ENCODE peak calls at places on chromosomes 5 and 9, in seven cellular contexts. One of them, this sample, is unnamed.

GRCh38 chr9:74726581-74726980 is 161.1 kb downstream of the TRPM6 start:
- DNase-seq in NCI-H82: no peak
- DNase-seq in uterus: no peak
- DNase-seq in GM13977: no peak
- DNase-seq in central memory CD4-positive, alpha-beta T cell: no peak
- DNase-seq in NT2/D1: no peak
- DNase-seq in posterior cingulate gyrus: no peak
- DNase-seq in this sample: no peak

GRCh38 chr9:70525553-70525952 is 111.1 kb upstream of the KLF9 start:
- DNase-seq in posterior cingulate gyrus: no peak
- DNase-seq in GM13977: no peak
- DNase-seq in NCI-H82: no peak
- DNase-seq in NT2/D1: no peak
- DNase-seq in central memory CD4-positive, alpha-beta T cell: no peak
- DNase-seq in uterus: no peak
- DNase-seq in this sample: no peak

GRCh38 chr9:135779571-135779970 is 77.6 kb downstream of the KCNT1 start:
- DNase-seq in central memory CD4-positive, alpha-beta T cell: no peak
- DNase-seq in GM13977: no peak
- DNase-seq in posterior cingulate gyrus: no peak
- DNase-seq in uterus: no peak
- DNase-seq in NT2/D1: no peak
- DNase-seq in NCI-H82: no peak
- DNase-seq in this sample: no peak

GRCh38 chr9:86369810-86370209 is 15.6 kb upstream of the TUT7 start:
- DNase-seq in posterior cingulate gyrus: no peak
- DNase-seq in GM13977: no peak
- DNase-seq in NCI-H82: no peak
- DNase-seq in NT2/D1: no peak
- DNase-seq in uterus: no peak
- DNase-seq in central memory CD4-positive, alpha-beta T cell: no peak
- DNase-seq in this sample: no peak

GRCh38 chr5:133753856-133754255 is 141.5 kb upstream of the FSTL4 start:
- DNase-seq in NCI-H82: no peak
- DNase-seq in uterus: no peak
- DNase-seq in NT2/D1: no peak
- DNase-seq in posterior cingulate gyrus: no peak
- DNase-seq in GM13977: no peak
- DNase-seq in central memory CD4-positive, alpha-beta T cell: no peak
- DNase-seq in this sample: no peak

GRCh38 chr5:68086857-68087256 is 128.7 kb upstream of the PIK3R1 start:
- DNase-seq in central memory CD4-positive, alpha-beta T cell: no peak
- DNase-seq in NCI-H82: no peak
- DNase-seq in uterus: peak
- DNase-seq in posterior cingulate gyrus: peak
- DNase-seq in GM13977: no peak
- DNase-seq in NT2/D1: no peak
- DNase-seq in this sample: no peak

GRCh38 chr9:101849102-101849707 is 110.8 kb upstream of the GRIN3A start:
- DNase-seq in central memory CD4-positive, alpha-beta T cell: no peak
- DNase-seq in NT2/D1: no peak
- DNase-seq in posterior cingulate gyrus: no peak
- DNase-seq in uterus: no peak
- DNase-seq in GM13977: no peak
- DNase-seq in NCI-H82: no peak
- DNase-seq in this sample: no peak

GRCh38 chr9:98251554-98251953 is 3.9 kb downstream of the TBC1D2 start:
- DNase-seq in posterior cingulate gyrus: no peak
- DNase-seq in NCI-H82: no peak
- DNase-seq in uterus: no peak
- DNase-seq in NT2/D1: no peak
- DNase-seq in central memory CD4-positive, alpha-beta T cell: no peak
- DNase-seq in GM13977: no peak
- DNase-seq in this sample: no peak

GRCh38 chr5:21613971-21614488 is 1239.1 kb downstream of the CDH12 start:
- DNase-seq in GM13977: no peak
- DNase-seq in central memory CD4-positive, alpha-beta T cell: no peak
- DNase-seq in posterior cingulate gyrus: no peak
- DNase-seq in NT2/D1: peak
- DNase-seq in NCI-H82: no peak
- DNase-seq in uterus: no peak
- DNase-seq in this sample: no peak

GRCh38 chr5:54301215-54301614 is 9.2 kb downstream of the ARL15 start:
- DNase-seq in central memory CD4-positive, alpha-beta T cell: no peak
- DNase-seq in GM13977: no peak
- DNase-seq in uterus: no peak
- DNase-seq in NCI-H82: no peak
- DNase-seq in NT2/D1: no peak
- DNase-seq in posterior cingulate gyrus: no peak
- DNase-seq in this sample: no peak

GRCh38 chr9:36969216-36969771 is 64.8 kb downstream of the PAX5 start:
- DNase-seq in posterior cingulate gyrus: no peak
- DNase-seq in uterus: no peak
- DNase-seq in central memory CD4-positive, alpha-beta T cell: no peak
- DNase-seq in NT2/D1: no peak
- DNase-seq in GM13977: no peak
- DNase-seq in NCI-H82: no peak
- DNase-seq in this sample: no peak

GRCh38 chr9:3676766-3677165 is 151.0 kb upstream of the RFX3 start:
- DNase-seq in GM13977: no peak
- DNase-seq in NCI-H82: no peak
- DNase-seq in NT2/D1: no peak
- DNase-seq in uterus: no peak
- DNase-seq in posterior cingulate gyrus: no peak
- DNase-seq in central memory CD4-positive, alpha-beta T cell: no peak
- DNase-seq in this sample: no peak

GRCh38 chr5:3077684-3078083 is 326.2 kb upstream of the IRX2 start:
- DNase-seq in NT2/D1: no peak
- DNase-seq in GM13977: no peak
- DNase-seq in uterus: no peak
- DNase-seq in NCI-H82: no peak
- DNase-seq in posterior cingulate gyrus: no peak
- DNase-seq in central memory CD4-positive, alpha-beta T cell: no peak
- DNase-seq in this sample: no peak

GRCh38 chr5:42982107-42982622 is 58.0 kb downstream of the ANXA2R start:
- DNase-seq in NCI-H82: peak
- DNase-seq in uterus: no peak
- DNase-seq in posterior cingulate gyrus: no peak
- DNase-seq in GM13977: no peak
- DNase-seq in central memory CD4-positive, alpha-beta T cell: no peak
- DNase-seq in NT2/D1: no peak
- DNase-seq in this sample: no peak

GRCh38 chr5:92102313-92102712 is 719.2 kb upstream of the ARRDC3 start:
- DNase-seq in posterior cingulate gyrus: no peak
- DNase-seq in GM13977: no peak
- DNase-seq in NCI-H82: no peak
- DNase-seq in uterus: no peak
- DNase-seq in NT2/D1: no peak
- DNase-seq in central memory CD4-positive, alpha-beta T cell: no peak
- DNase-seq in this sample: no peak

GRCh38 chr9:134163374-134164196 is 779 bp downstream of the RNU6ATAC start:
- DNase-seq in posterior cingulate gyrus: peak
- DNase-seq in central memory CD4-positive, alpha-beta T cell: peak
- DNase-seq in GM13977: peak
- DNase-seq in uterus: peak
- DNase-seq in NCI-H82: peak
- DNase-seq in NT2/D1: no peak
- DNase-seq in this sample: no peak

GRCh38 chr5:107023732-107024131 is 647.0 kb downstream of the EFNA5 start:
- DNase-seq in GM13977: no peak
- DNase-seq in NT2/D1: no peak
- DNase-seq in posterior cingulate gyrus: no peak
- DNase-seq in central memory CD4-positive, alpha-beta T cell: no peak
- DNase-seq in NCI-H82: no peak
- DNase-seq in uterus: no peak
- DNase-seq in this sample: no peak

GRCh38 chr9:127528407-127529251 is 77.3 kb downstream of the LRSAM1 start:
- DNase-seq in central memory CD4-positive, alpha-beta T cell: no peak
- DNase-seq in GM13977: no peak
- DNase-seq in NT2/D1: no peak
- DNase-seq in NCI-H82: no peak
- DNase-seq in posterior cingulate gyrus: no peak
- DNase-seq in uterus: no peak
- DNase-seq in this sample: no peak

GRCh38 chr5:69462170-69462569 is 30.4 kb upstream of the OCLN start:
- DNase-seq in posterior cingulate gyrus: no peak
- DNase-seq in central memory CD4-positive, alpha-beta T cell: no peak
- DNase-seq in uterus: no peak
- DNase-seq in NCI-H82: no peak
- DNase-seq in GM13977: no peak
- DNase-seq in NT2/D1: no peak
- DNase-seq in this sample: no peak

GRCh38 chr9:9585920-9586319 is 1026.9 kb downstream of the PTPRD start:
- DNase-seq in central memory CD4-positive, alpha-beta T cell: no peak
- DNase-seq in NCI-H82: no peak
- DNase-seq in posterior cingulate gyrus: no peak
- DNase-seq in uterus: no peak
- DNase-seq in GM13977: no peak
- DNase-seq in NT2/D1: no peak
- DNase-seq in this sample: no peak

GRCh38 chr9:93810028-93810971 is 144.9 kb downstream of the BARX1 start:
- DNase-seq in posterior cingulate gyrus: no peak
- DNase-seq in uterus: no peak
- DNase-seq in NT2/D1: no peak
- DNase-seq in central memory CD4-positive, alpha-beta T cell: no peak
- DNase-seq in GM13977: peak
- DNase-seq in NCI-H82: no peak
- DNase-seq in this sample: no peak

GRCh38 chr5:40134883-40135520 is 544.7 kb upstream of the PTGER4 start:
- DNase-seq in central memory CD4-positive, alpha-beta T cell: no peak
- DNase-seq in uterus: no peak
- DNase-seq in posterior cingulate gyrus: no peak
- DNase-seq in NCI-H82: no peak
- DNase-seq in GM13977: no peak
- DNase-seq in NT2/D1: no peak
- DNase-seq in this sample: no peak

GRCh38 chr5:156753846-156754245 is 96.2 kb upstream of the PPP1R2B start:
- DNase-seq in central memory CD4-positive, alpha-beta T cell: no peak
- DNase-seq in posterior cingulate gyrus: no peak
- DNase-seq in uterus: no peak
- DNase-seq in NCI-H82: no peak
- DNase-seq in GM13977: no peak
- DNase-seq in NT2/D1: no peak
- DNase-seq in this sample: no peak

GRCh38 chr9:124470726-124471125 is 20.5 kb downstream of the ADGRD2 start:
- DNase-seq in posterior cingulate gyrus: no peak
- DNase-seq in GM13977: no peak
- DNase-seq in uterus: no peak
- DNase-seq in NT2/D1: no peak
- DNase-seq in central memory CD4-positive, alpha-beta T cell: no peak
- DNase-seq in NCI-H82: no peak
- DNase-seq in this sample: no peak

GRCh38 chr9:111412280-111412679 is 71.9 kb downstream of the ECPAS start:
- DNase-seq in posterior cingulate gyrus: peak
- DNase-seq in GM13977: no peak
- DNase-seq in uterus: no peak
- DNase-seq in NT2/D1: no peak
- DNase-seq in NCI-H82: no peak
- DNase-seq in central memory CD4-positive, alpha-beta T cell: no peak
- DNase-seq in this sample: no peak

GRCh38 chr5:136047858-136048257 is 19.1 kb downstream of the TGFBI start:
- DNase-seq in NCI-H82: no peak
- DNase-seq in central memory CD4-positive, alpha-beta T cell: no peak
- DNase-seq in NT2/D1: no peak
- DNase-seq in uterus: peak
- DNase-seq in posterior cingulate gyrus: no peak
- DNase-seq in GM13977: no peak
- DNase-seq in this sample: no peak

GRCh38 chr9:76365028-76365427 is 29.2 kb downstream of the RFK start:
- DNase-seq in NT2/D1: no peak
- DNase-seq in central memory CD4-positive, alpha-beta T cell: no peak
- DNase-seq in GM13977: no peak
- DNase-seq in NCI-H82: peak
- DNase-seq in uterus: no peak
- DNase-seq in posterior cingulate gyrus: no peak
- DNase-seq in this sample: no peak

GRCh38 chr9:93231121-93231694 is 47.3 kb downstream of the WNK2 start:
- DNase-seq in GM13977: no peak
- DNase-seq in NCI-H82: no peak
- DNase-seq in uterus: no peak
- DNase-seq in NT2/D1: no peak
- DNase-seq in central memory CD4-positive, alpha-beta T cell: no peak
- DNase-seq in posterior cingulate gyrus: peak
- DNase-seq in this sample: no peak

GRCh38 chr9:2765250-2765880 is 48.1 kb downstream of the KCNV2 start:
- DNase-seq in uterus: no peak
- DNase-seq in NT2/D1: no peak
- DNase-seq in central memory CD4-positive, alpha-beta T cell: no peak
- DNase-seq in NCI-H82: no peak
- DNase-seq in GM13977: no peak
- DNase-seq in posterior cingulate gyrus: no peak
- DNase-seq in this sample: no peak

GRCh38 chr9:124868511-124869465 is 6.9 kb downstream of the ARPC5L start:
- DNase-seq in uterus: peak
- DNase-seq in GM13977: peak
- DNase-seq in NT2/D1: peak
- DNase-seq in posterior cingulate gyrus: peak
- DNase-seq in NCI-H82: peak
- DNase-seq in central memory CD4-positive, alpha-beta T cell: peak
- DNase-seq in this sample: peak

GRCh38 chr5:113776168-113776567 is 262.7 kb downstream of the YTHDC2 start:
- DNase-seq in NT2/D1: peak
- DNase-seq in NCI-H82: no peak
- DNase-seq in uterus: no peak
- DNase-seq in central memory CD4-positive, alpha-beta T cell: no peak
- DNase-seq in GM13977: no peak
- DNase-seq in posterior cingulate gyrus: no peak
- DNase-seq in this sample: no peak

GRCh38 chr5:131977212-131977604 is 31.7 kb upstream of the MEIKIN start:
- DNase-seq in central memory CD4-positive, alpha-beta T cell: no peak
- DNase-seq in uterus: no peak
- DNase-seq in GM13977: no peak
- DNase-seq in NCI-H82: no peak
- DNase-seq in posterior cingulate gyrus: no peak
- DNase-seq in NT2/D1: no peak
- DNase-seq in this sample: no peak

GRCh38 chr5:115246361-115246991 is 16.2 kb downstream of the PGGT1B start:
- DNase-seq in GM13977: no peak
- DNase-seq in posterior cingulate gyrus: no peak
- DNase-seq in uterus: no peak
- DNase-seq in NT2/D1: peak
- DNase-seq in central memory CD4-positive, alpha-beta T cell: peak
- DNase-seq in NCI-H82: peak
- DNase-seq in this sample: peak

GRCh38 chr5:54360925-54361662 is 50.7 kb upstream of the ARL15 start:
- DNase-seq in posterior cingulate gyrus: no peak
- DNase-seq in NCI-H82: no peak
- DNase-seq in GM13977: no peak
- DNase-seq in uterus: no peak
- DNase-seq in NT2/D1: no peak
- DNase-seq in central memory CD4-positive, alpha-beta T cell: no peak
- DNase-seq in this sample: no peak

GRCh38 chr9:114276908-114277821 is 45.7 kb upstream of the ORM1 start:
- DNase-seq in central memory CD4-positive, alpha-beta T cell: no peak
- DNase-seq in GM13977: no peak
- DNase-seq in uterus: peak
- DNase-seq in NCI-H82: no peak
- DNase-seq in NT2/D1: no peak
- DNase-seq in posterior cingulate gyrus: no peak
- DNase-seq in this sample: no peak

GRCh38 chr9:87546704-87547103 is 49.0 kb downstream of the DAPK1 start:
- DNase-seq in GM13977: no peak
- DNase-seq in central memory CD4-positive, alpha-beta T cell: no peak
- DNase-seq in uterus: no peak
- DNase-seq in posterior cingulate gyrus: no peak
- DNase-seq in NCI-H82: no peak
- DNase-seq in NT2/D1: no peak
- DNase-seq in this sample: no peak

GRCh38 chr9:68746564-68746963 is 41.5 kb downstream of the PIP5K1B start:
- DNase-seq in central memory CD4-positive, alpha-beta T cell: no peak
- DNase-seq in GM13977: no peak
- DNase-seq in uterus: no peak
- DNase-seq in posterior cingulate gyrus: no peak
- DNase-seq in NCI-H82: no peak
- DNase-seq in NT2/D1: no peak
- DNase-seq in this sample: no peak

GRCh38 chr5:759111-759741 is 25.3 kb downstream of the ZDHHC11B start:
- DNase-seq in NT2/D1: no peak
- DNase-seq in NCI-H82: peak
- DNase-seq in GM13977: no peak
- DNase-seq in posterior cingulate gyrus: no peak
- DNase-seq in uterus: peak
- DNase-seq in central memory CD4-positive, alpha-beta T cell: peak
- DNase-seq in this sample: no peak

This sample was measured in SK-N-DZ.